ENCODE peak calls at places on chromosomes 4 and X, in five cellular contexts. W, J, Z, L and Q are unnamed samples.

GRCh38 chr4:5798447-5798846 is 87.4 kb downstream of the EVC start:
- DNase-seq in W (no peak), J (no peak), Z (no peak), L (no peak), Q (no peak)

GRCh38 chrX:40952855-40953254 is 132.4 kb upstream of the USP9X start:
- DNase-seq in W (no peak), J (no peak), Z (peak; percentile 9), L (peak; percentile 22), Q (no peak)

GRCh38 chr4:178137732-178138471 is 695.7 kb upstream of the AGA start:
- DNase-seq in W (no peak), J (no peak), Z (no peak), L (no peak), Q (no peak)

GRCh38 chr4:1842993-1843448 is 12.9 kb downstream of the LETM1 start:
- DNase-seq in W (no peak), J (no peak), Z (peak; percentile 93), L (no peak), Q (no peak)

GRCh38 chr4:126051709-126052424 is 737.1 kb downstream of the FAT4 start:
- DNase-seq in W (peak; percentile 26), J (no peak), Z (peak; percentile 72), L (no peak), Q (no peak)

GRCh38 chrX:9147086-9147485 is 113.2 kb upstream of the FAM9B start:
- DNase-seq in W (no peak), J (no peak), Z (no peak), L (no peak), Q (no peak)

GRCh38 chr4:151436093-151436518 is 27.1 kb downstream of the FHIP1A start:
- DNase-seq in W (peak; percentile 23), J (no peak), Z (peak; percentile 77), L (no peak), Q (no peak)

GRCh38 chr4:26325191-26325590 is 4.4 kb downstream of the RBPJ start:
- DNase-seq in W (peak; percentile 21), J (peak; percentile 45), Z (peak; percentile 51), L (no peak), Q (peak; percentile 32)

GRCh38 chrX:74536142-74537010 is 78.0 kb downstream of the RLIM start:
- DNase-seq in W (peak; percentile 56), J (peak; percentile 57), Z (peak; percentile 90), L (peak; percentile 75), Q (peak; percentile 54)

GRCh38 chr4:77671051-77671450 is 65.4 kb downstream of the CXCL13 start:
- DNase-seq in W (no peak), J (no peak), Z (no peak), L (no peak), Q (no peak)

GRCh38 chr4:46649390-46649789 is 259.5 kb upstream of the GABRA2 start:
- DNase-seq in W (no peak), J (no peak), Z (no peak), L (no peak), Q (no peak)

GRCh38 chr4:118279328-118279727 is 73.5 kb downstream of the PRSS12 start:
- DNase-seq in W (no peak), J (no peak), Z (peak; percentile 2), L (no peak), Q (no peak)

GRCh38 chr4:88006956-88007303 is 505 bp upstream of the PKD2 start:
- DNase-seq in W (no peak), J (no peak), Z (no peak), L (peak; percentile 21), Q (peak; percentile 24)

GRCh38 chr4:118881512-118882146 is 7.0 kb upstream of the SYNPO2 start:
- DNase-seq in W (no peak), J (no peak), Z (no peak), L (no peak), Q (no peak)

GRCh38 chr4:1010522-1011021 is 854 bp upstream of the FGFRL1 start:
- DNase-seq in W (no peak), J (no peak), Z (peak; percentile 72), L (no peak), Q (no peak)

GRCh38 chr4:23827971-23828680 is 61.7 kb downstream of the PPARGC1A start:
- DNase-seq in W (no peak), J (no peak), Z (peak; percentile 70), L (no peak), Q (no peak)

GRCh38 chrX:16215660-16216059 is 48.4 kb downstream of the MAGEB17 start:
- DNase-seq in W (no peak), J (no peak), Z (no peak), L (no peak), Q (no peak)

GRCh38 chr4:145956288-145956890 is 17.8 kb upstream of the ZNF827 start:
- DNase-seq in W (peak; percentile 59), J (peak; percentile 46), Z (peak; percentile 26), L (no peak), Q (peak; percentile 60)

GRCh38 chrX:23374291-23374690 is 39.6 kb downstream of the PTCHD1 start:
- DNase-seq in W (no peak), J (no peak), Z (no peak), L (no peak), Q (no peak)

GRCh38 chrX:44344194-44344593 is 722 bp upstream of the EFHC2 start:
- DNase-seq in W (no peak), J (peak; percentile 71), Z (no peak), L (peak; percentile 13), Q (peak; percentile 5)

GRCh38 chr4:63348735-63349673 is 1060.2 kb downstream of the TECRL start:
- DNase-seq in W (no peak), J (no peak), Z (no peak), L (peak; percentile 21), Q (peak; percentile 17)

GRCh38 chr4:25638221-25638601 is 17.4 kb upstream of the SLC34A2 start:
- DNase-seq in W (no peak), J (no peak), Z (no peak), L (no peak), Q (no peak)

GRCh38 chr4:2515835-2516550 is 20.5 kb upstream of the FAM193A start:
- DNase-seq in W (no peak), J (no peak), Z (no peak), L (no peak), Q (no peak)

GRCh38 chrX:136856527-136856926 is 24.0 kb downstream of the RBMX start:
- DNase-seq in W (no peak), J (no peak), Z (no peak), L (peak; percentile 26), Q (peak; percentile 11)

GRCh38 chr4:153083447-153083921 is 120.8 kb upstream of the TRIM2 start:
- DNase-seq in W (peak; percentile 83), J (peak; percentile 72), Z (peak; percentile 75), L (peak; percentile 66), Q (peak; percentile 67)

GRCh38 chrX:8201896-8202331 is 30.8 kb upstream of the VCX2 start:
- DNase-seq in W (no peak), J (no peak), Z (peak; percentile 95), L (no peak), Q (no peak)

GRCh38 chr4:6890358-6890757 is 19.3 kb upstream of the TBC1D14 start:
- DNase-seq in W (no peak), J (no peak), Z (no peak), L (no peak), Q (no peak)

GRCh38 chr4:102692474-102692873 is 68.3 kb downstream of the MANBA start:
- DNase-seq in W (no peak), J (no peak), Z (no peak), L (no peak), Q (no peak)

GRCh38 chr4:61254406-61254805 is 54.3 kb downstream of the ADGRL3 start:
- DNase-seq in W (no peak), J (no peak), Z (no peak), L (no peak), Q (no peak)

GRCh38 chr4:188444500-188444899 is 305.3 kb downstream of the TRIML1 start:
- DNase-seq in W (no peak), J (no peak), Z (no peak), L (no peak), Q (no peak)

GRCh38 chrX:132489256-132490085 is 633 bp upstream of the MBNL3 start:
- DNase-seq in W (peak; percentile 70), J (peak; percentile 63), Z (peak; percentile 30), L (peak; percentile 50), Q (peak; percentile 58)

GRCh38 chr4:140308366-140309123 is 64.9 kb upstream of the SCOC start:
- DNase-seq in W (peak; percentile 24), J (peak; percentile 78), Z (peak; percentile 96), L (no peak), Q (no peak)

DNA sequence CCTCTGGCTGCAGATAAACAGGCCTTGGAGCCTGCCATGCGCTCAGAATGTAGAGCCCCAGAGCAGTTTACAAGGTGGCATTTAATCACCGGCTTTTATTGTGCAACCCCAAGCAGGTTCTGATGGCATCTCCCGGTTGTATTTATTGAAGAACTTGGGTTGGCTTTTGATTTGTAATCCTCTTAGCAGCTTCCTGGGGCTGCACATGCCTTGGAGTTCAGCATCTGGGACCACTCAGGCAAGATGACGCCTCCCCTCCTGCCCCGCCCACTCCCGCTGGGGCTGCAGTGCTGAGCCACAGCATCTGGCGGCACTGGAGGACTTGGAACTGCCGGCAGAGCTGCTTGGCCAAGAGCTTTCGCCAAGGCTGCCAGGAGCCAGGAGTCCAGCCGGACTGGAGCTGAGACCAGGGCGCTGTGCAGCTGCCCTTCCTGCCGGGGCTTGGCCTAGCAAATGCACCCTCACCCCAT is 5.3 kb downstream of the HTRA3 start:
- DNase-seq in W (peak; percentile 67), J (no peak), Z (peak; percentile 90), L (no peak), Q (no peak)
- TF ChIP-seq CTCF in W (peak; percentile 53), J (no peak), Z (peak; percentile 56), L (no peak), Q (no peak)

GRCh38 chr4:186624951-186625350 is 69.6 kb upstream of the MTNR1A start:
- DNase-seq in W (peak; percentile 18), J (no peak), Z (peak; percentile 93), L (no peak), Q (no peak)

GRCh38 chr4:186630128-186630527 is 74.8 kb upstream of the MTNR1A start:
- DNase-seq in W (no peak), J (no peak), Z (no peak), L (no peak), Q (no peak)

GRCh38 chr4:186627226-186627865 is 72.0 kb upstream of the MTNR1A start:
- DNase-seq in W (no peak), J (peak; percentile 30), Z (peak; percentile 58), L (no peak), Q (no peak)

GRCh38 chr4:186623546-186623945 is 68.2 kb upstream of the MTNR1A start:
- DNase-seq in W (no peak), J (no peak), Z (peak; percentile 37), L (no peak), Q (no peak)

GRCh38 chr4:186628058-186628711 is 72.8 kb upstream of the MTNR1A start:
- DNase-seq in W (no peak), J (peak; percentile 84), Z (no peak), L (no peak), Q (no peak)
- TF ChIP-seq CTCF in W (no peak), J (no peak), Z (no peak), L (no peak), Q (no peak)

DNA sequence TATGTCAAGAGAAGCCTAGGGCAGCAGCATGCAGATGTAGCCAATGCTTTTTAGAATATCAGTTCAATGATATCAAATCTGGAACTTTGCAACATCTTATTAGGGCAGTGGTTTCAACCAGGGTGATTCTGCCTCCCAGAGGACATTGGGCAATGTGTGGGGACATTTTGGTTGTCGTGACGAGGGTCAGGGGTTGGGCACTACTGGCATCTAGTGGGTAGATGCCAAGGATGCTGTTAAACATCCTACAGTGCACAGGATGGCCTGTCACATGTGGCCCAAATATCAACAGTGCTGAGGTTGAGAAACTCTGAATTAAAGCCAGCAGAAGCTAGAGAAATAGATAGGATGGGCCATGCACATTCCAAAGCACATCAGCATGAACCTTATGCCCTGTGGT is 152.3 kb downstream of the AMELX start:
- DNase-seq in W (no peak), J (peak; percentile 40), Z (no peak), L (no peak), Q (no peak)
- TF ChIP-seq CTCF in W (no peak), J (peak; percentile 52), Z (no peak), L (no peak), Q (no peak)

GRCh38 chr4:31034550-31034949 is 314.4 kb downstream of the PCDH7 start:
- DNase-seq in W (no peak), J (no peak), Z (no peak), L (no peak), Q (no peak)
- TF ChIP-seq CTCF in W (no peak), J (no peak), Z (no peak), L (no peak), Q (no peak)